ENCODE peak calls at places on chromosome 13, in four cellular contexts. K is K562, A is IMR-90, U is A549. C is an unnamed sample.

GRCh38 chr13:83378901-83379300 is 503.4 kb downstream of the SLITRK1 start:
- DNase-seq in A (peak; percentile 47), K (no peak), U (no peak), C (no peak)

GRCh38 chr13:39451860-39452301 is 151.1 kb downstream of the LHFPL6 start:
- DNase-seq in U (no peak), A (peak; percentile 30), K (no peak), C (no peak)

GRCh38 chr13:46995874-46996273 is 99.0 kb upstream of the HTR2A start:
- DNase-seq in K (no peak), A (no peak), U (no peak), C (no peak)

GRCh38 chr13:95781016-95781415 is 104.1 kb downstream of the DNAJC3 start:
- DNase-seq in A (no peak), K (no peak), U (no peak), C (no peak)

GRCh38 chr13:106183410-106184128 is 351.9 kb downstream of the EFNB2 start:
- DNase-seq in A (no peak), U (no peak), K (no peak), C (no peak)

GRCh38 chr13:25268561-25268960 is 18.7 kb downstream of the MTMR6 start:
- DNase-seq in U (no peak), A (no peak), K (no peak), C (no peak)

GRCh38 chr13:111034811-111035210 is 80.3 kb upstream of the ARHGEF7 start:
- DNase-seq in K (no peak), A (peak; percentile 63), U (no peak), C (no peak)

GRCh38 chr13:29885967-29886366 is 35.5 kb upstream of the UBL3 start:
- DNase-seq in A (no peak), U (no peak), K (no peak), C (no peak)

GRCh38 chr13:20882206-20882605 is 20.3 kb downstream of the XPO4 start:
- DNase-seq in K (no peak), A (peak; percentile 8), U (no peak), C (no peak)

GRCh38 chr13:113109151-113110047 is 3.8 kb downstream of the F7 start:
- DNase-seq in U (no peak), A (no peak), K (no peak), C (no peak)

GRCh38 chr13:113843864-113844556 is 19.9 kb downstream of the GAS6 start:
- DNase-seq in A (no peak), U (no peak), K (no peak), C (no peak)

GRCh38 chr13:64158910-64159309 is 2743.3 kb upstream of the PCDH20 start:
- DNase-seq in K (peak; percentile 0), A (peak; percentile 41), U (no peak), C (no peak)

GRCh38 chr13:41004875-41005693 is 14.0 kb downstream of the ELF1 start:
- DNase-seq in A (no peak), U (no peak), K (peak; percentile 63), C (no peak)

GRCh38 chr13:75479102-75479501 is 2.9 kb downstream of the TBC1D4 start:
- DNase-seq in A (no peak), K (no peak), U (no peak), C (no peak)

GRCh38 chr13:95485045-95485517 is 67.4 kb upstream of the CLDN10 start:
- DNase-seq in A (peak; percentile 42), K (peak; percentile 84), U (peak; percentile 34), C (peak; percentile 8)

GRCh38 chr13:95752677-95753076 is 75.7 kb downstream of the DNAJC3 start:
- DNase-seq in U (no peak), A (no peak), K (no peak), C (no peak)

GRCh38 chr13:39952244-39953233 is 297.1 kb downstream of the COG6 start:
- DNase-seq in K (no peak), A (peak; percentile 11), U (no peak), C (no peak)

GRCh38 chr13:29435125-29435911 is 160.2 kb downstream of the SLC7A1 start:
- DNase-seq in U (no peak), A (peak; percentile 91), K (no peak), C (no peak)

GRCh38 chr13:91986771-91987515 is 588.5 kb downstream of the GPC5 start:
- DNase-seq in U (no peak), K (no peak), A (no peak), C (no peak)

GRCh38 chr13:59776924-59777690 is 386.6 kb downstream of the DIAPH3 start:
- DNase-seq in U (no peak), A (peak; percentile 90), K (no peak), C (no peak)

GRCh38 chr13:98570929-98571372 is 6.0 kb downstream of the STK24 start:
- DNase-seq in A (no peak), U (no peak), K (peak; percentile 21), C (peak; percentile 77)

GRCh38 chr13:109628251-109628699 is 158.1 kb downstream of the IRS2 start:
- DNase-seq in K (no peak), A (peak; percentile 61), U (no peak), C (no peak)

GRCh38 chr13:20116213-20116612 is 44.6 kb downstream of the GJA3 start:
- DNase-seq in U (no peak), K (no peak), A (no peak), C (no peak)

GRCh38 chr13:104310861-104311260 is 1244.6 kb upstream of the SLC10A2 start:
- DNase-seq in K (no peak), U (no peak), A (no peak), C (no peak)

GRCh38 chr13:108645376-108645775 is 16.0 kb downstream of the MYO16 start:
- DNase-seq in K (no peak), A (no peak), U (no peak), C (no peak)

GRCh38 chr13:95083758-95084157 is 217.5 kb downstream of the ABCC4 start:
- DNase-seq in A (peak; percentile 90), K (no peak), U (peak; percentile 17), C (no peak)

GRCh38 chr13:52156724-52157251 is 2.6 kb downstream of the NEK3 start:
- DNase-seq in K (no peak), A (peak; percentile 36), U (no peak), C (no peak)

GRCh38 chr13:59409211-59409610 is 754.5 kb downstream of the DIAPH3 start:
- DNase-seq in U (no peak), K (no peak), A (peak; percentile 58), C (no peak)

GRCh38 chr13:40609972-40610726 is 56.3 kb downstream of the FOXO1 start:
- DNase-seq in A (no peak), K (no peak), U (no peak), C (no peak)

GRCh38 chr13:106143930-106144709 is 391.3 kb downstream of the EFNB2 start:
- DNase-seq in K (no peak), U (no peak), A (no peak), C (no peak)

GRCh38 chr13:36108342-36108741 is 22.8 kb downstream of the DCLK1 start:
- DNase-seq in U (no peak), A (no peak), K (no peak), C (no peak)

GRCh38 chr13:39415003-39415402 is 188.0 kb downstream of the LHFPL6 start:
- DNase-seq in U (no peak), A (no peak), K (no peak), C (peak; percentile 1)

GRCh38 chr13:95494082-95494681 is 58.3 kb upstream of the CLDN10 start:
- DNase-seq in A (peak; percentile 62), U (peak; percentile 75), K (peak; percentile 62), C (peak; percentile 55)

GRCh38 chr13:59643239-59643865 is 520.4 kb downstream of the DIAPH3 start:
- DNase-seq in U (no peak), K (no peak), A (no peak), C (peak; percentile 5)

GRCh38 chr13:24050292-24050711 is 110.2 kb upstream of the SPATA13 start:
- DNase-seq in U (no peak), K (no peak), A (peak; percentile 86), C (no peak)

GRCh38 chr13:65638572-65639168 is 1591.5 kb downstream of the PCDH9 start:
- DNase-seq in A (peak; percentile 63), K (peak; percentile 10), U (peak; percentile 29), C (peak; percentile 16)

GRCh38 chr13:100983111-100983510 is 308.5 kb upstream of the TMTC4 start:
- DNase-seq in A (no peak), K (no peak), U (no peak), C (no peak)

DNA sequence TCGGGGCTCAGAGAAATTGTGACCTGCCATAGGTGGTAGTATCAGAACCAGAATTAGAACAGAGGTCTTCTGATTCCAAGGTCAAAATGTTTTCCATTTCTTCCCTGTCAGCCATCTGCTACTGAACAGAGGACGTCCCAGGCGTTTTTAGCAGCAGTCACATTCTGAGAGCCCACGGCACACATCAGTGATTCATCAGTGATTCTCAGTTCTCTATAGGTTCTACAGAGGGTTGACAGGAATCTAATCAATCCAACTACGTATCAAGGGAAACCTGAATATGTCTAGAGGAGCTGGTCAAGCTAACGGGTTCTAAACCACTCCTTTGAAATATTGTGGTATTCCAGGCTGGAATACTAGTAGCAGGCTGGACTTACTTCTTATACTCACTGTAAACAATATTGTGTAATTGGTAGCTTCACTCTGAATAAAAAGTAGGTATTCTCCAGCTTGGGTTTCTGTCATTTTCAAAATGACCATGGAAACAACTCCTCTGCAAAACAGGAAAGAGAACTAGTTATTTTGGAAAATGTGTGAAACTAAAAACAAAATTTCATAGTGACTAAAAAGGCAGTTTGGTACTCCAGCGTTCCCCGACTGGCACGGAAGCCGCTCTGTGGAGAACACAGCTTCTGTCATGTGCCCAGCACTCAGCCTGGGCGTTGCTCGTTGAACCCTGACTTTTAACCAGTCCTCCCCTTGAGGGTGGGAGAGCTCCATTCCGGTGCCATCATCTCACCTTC is 43.2 kb downstream of the FLT3 start:
- DNase-seq in U (no peak), K (no peak), A (no peak), C (no peak)
- TF ChIP-seq MAZ in U (no peak), K (no peak), A (no peak), C (no peak)

DNA sequence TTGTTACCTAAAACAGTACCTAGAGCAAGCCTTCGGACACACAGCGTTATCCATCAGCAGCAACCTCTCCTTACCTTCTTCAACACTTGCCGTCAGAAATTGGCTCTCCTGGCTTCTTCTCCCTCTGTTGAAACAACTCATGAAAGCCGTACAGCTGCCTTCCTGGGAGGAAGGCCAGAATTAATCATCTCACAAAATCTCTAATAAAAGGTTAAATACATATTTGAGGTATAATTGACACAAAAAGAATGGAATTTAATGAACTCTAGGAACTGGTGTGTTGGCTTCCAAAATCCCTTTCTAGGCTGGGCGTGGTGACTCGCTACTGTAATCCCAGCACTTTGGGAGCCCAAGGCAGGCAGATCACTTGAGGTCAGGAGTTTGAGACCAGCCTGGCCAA is 37.3 kb upstream of the GTF2F2 start:
- DNase-seq in A (peak; percentile 66), U (no peak), K (no peak), C (no peak)
- TF ChIP-seq MAFK in A (no peak), U (no peak), K (no peak), C (no peak)

GRCh38 chr13:33577037-33577436 is 240.9 kb upstream of the RFC3 start:
- DNase-seq in U (no peak), K (no peak), A (peak; percentile 2), C (no peak)
- TF ChIP-seq MAZ in U (no peak), K (no peak), A (no peak), C (no peak)

DNA sequence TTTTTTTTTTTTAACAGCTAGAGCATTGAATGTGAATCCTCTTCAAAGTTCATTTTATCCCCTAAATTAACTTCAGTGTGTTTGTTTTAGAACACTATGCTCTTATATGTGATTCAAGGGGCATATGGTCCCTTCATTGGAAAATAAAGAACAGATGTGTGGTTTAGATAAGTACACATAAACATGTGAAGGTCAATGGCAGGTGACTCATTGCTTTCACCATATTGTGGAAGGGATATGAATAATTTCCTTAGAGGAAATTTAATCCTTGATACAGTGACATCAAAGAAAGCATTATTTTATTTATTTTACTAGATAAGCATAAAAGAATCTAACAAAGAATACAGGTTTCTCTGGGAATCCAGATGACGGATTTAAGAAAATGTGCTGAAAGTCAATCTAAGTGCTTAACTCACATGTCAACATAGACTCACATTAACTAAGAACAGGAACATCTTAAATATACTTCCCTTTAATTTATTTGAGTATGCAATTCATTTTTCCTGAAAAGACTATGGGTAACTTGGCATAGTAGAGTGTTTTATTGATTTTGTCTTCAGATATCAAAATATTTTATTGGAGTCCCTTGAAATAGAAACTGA is 373.4 kb downstream of the KCTD12 start:
- DNase-seq in A (peak; percentile 97), U (peak; percentile 4), K (no peak), C (no peak)
- TF ChIP-seq MAFK in A (no peak), U (no peak), K (no peak), C (no peak)